ENCODE peak calls at places on chromosomes 16 and 17, in seven cellular contexts. X, R, A, W, K, F and Z are unnamed samples.

GRCh38 chr17:19335951-19336631 is 26.4 kb downstream of the B9D1 start:
- DNase-seq in X (no peak), R (no peak), A (peak; percentile 40), W (no peak), K (no peak), F (no peak), Z (no peak)

GRCh38 chr16:57994778-57995177 is 5.7 kb downstream of the ZNF319 start:
- DNase-seq in X (no peak), R (peak; percentile 25), A (peak; percentile 59), W (peak; percentile 49), K (peak; percentile 68), F (no peak), Z (peak; percentile 74)

GRCh38 chr16:81595676-81596292 is 151.2 kb downstream of the CMIP start:
- DNase-seq in X (no peak), R (no peak), A (no peak), W (peak; percentile 87), K (peak; percentile 97), F (no peak), Z (no peak)

GRCh38 chr16:35174006-35174405 is 1714.6 kb downstream of the TP53TG3F start:
- DNase-seq in X (no peak), R (no peak), A (peak; percentile 5), W (no peak), K (no peak), F (no peak), Z (no peak)

GRCh38 chr16:380837-381787 is 666 bp downstream of the PGAP6 start:
- DNase-seq in X (no peak), R (peak; percentile 10), A (no peak), W (peak; percentile 40), K (peak; percentile 36), F (no peak), Z (no peak)

GRCh38 chr17:29611351-29612093 is 11.2 kb downstream of the CORO6 start:
- DNase-seq in X (no peak), R (no peak), A (no peak), W (no peak), K (no peak), F (no peak), Z (no peak)

GRCh38 chr17:48023408-48024148 is 14.0 kb downstream of the COPZ2 start:
- DNase-seq in X (no peak), R (peak; percentile 32), A (peak; percentile 98), W (peak; percentile 69), K (peak; percentile 62), F (peak; percentile 69), Z (peak; percentile 83)

GRCh38 chr17:74737299-74738050 is 419 bp downstream of the RAB37 start:
- DNase-seq in X (no peak), R (no peak), A (peak; percentile 93), W (peak; percentile 57), K (no peak), F (no peak), Z (peak; percentile 96)

GRCh38 chr17:76478730-76479514 is 11.5 kb downstream of the AANAT start:
- DNase-seq in X (no peak), R (no peak), A (no peak), W (no peak), K (no peak), F (no peak), Z (no peak)

GRCh38 chr17:4949321-4950074 is 1.2 kb upstream of the PFN1 start:
- DNase-seq in X (peak; percentile 87), R (peak; percentile 76), A (peak; percentile 84), W (peak; percentile 91), K (peak; percentile 95), F (no peak), Z (peak; percentile 90)

GRCh38 chr17:2405247-2405926 is 4.5 kb upstream of the MNT start:
- DNase-seq in X (no peak), R (peak; percentile 94), A (no peak), W (peak; percentile 95), K (peak; percentile 92), F (no peak), Z (no peak)

GRCh38 chr16:49148410-49148809 is 133.2 kb downstream of the CBLN1 start:
- DNase-seq in X (no peak), R (no peak), A (no peak), W (no peak), K (no peak), F (no peak), Z (peak; percentile 10)

GRCh38 chr16:50368410-50369132 is at the start of gene BRD7:
- DNase-seq in X (peak; percentile 74), R (peak; percentile 37), A (peak; percentile 74), W (peak; percentile 53), K (peak; percentile 68), F (no peak), Z (peak; percentile 73)

GRCh38 chr16:51151435-51151950 is 423 bp upstream of the SALL1 start:
- DNase-seq in X (peak; percentile 92), R (peak; percentile 70), A (peak; percentile 88), W (peak; percentile 93), K (no peak), F (no peak), Z (peak; percentile 96)

GRCh38 chr16:24729967-24730815 is 740 bp downstream of the TNRC6A start:
- DNase-seq in X (peak; percentile 20), R (peak; percentile 18), A (no peak), W (peak; percentile 49), K (peak; percentile 34), F (no peak), Z (peak; percentile 38)

GRCh38 chr17:31388770-31389672 is 2.5 kb upstream of the RAB11FIP4 start:
- DNase-seq in X (no peak), R (no peak), A (peak; percentile 83), W (peak; percentile 30), K (peak; percentile 27), F (no peak), Z (peak; percentile 45)

GRCh38 chr17:18921485-18921884 is 30.5 kb upstream of the SLC5A10 start:
- DNase-seq in X (no peak), R (no peak), A (no peak), W (no peak), K (no peak), F (no peak), Z (no peak)

GRCh38 chr17:17413821-17414220 is 63.0 kb upstream of the MED9 start:
- DNase-seq in X (no peak), R (no peak), A (no peak), W (no peak), K (peak; percentile 71), F (no peak), Z (no peak)

GRCh38 chr17:53626286-53626685 is 196.4 kb upstream of the KIF2B start:
- DNase-seq in X (no peak), R (peak; percentile 67), A (no peak), W (peak; percentile 72), K (peak; percentile 6), F (no peak), Z (peak; percentile 78)

DNA sequence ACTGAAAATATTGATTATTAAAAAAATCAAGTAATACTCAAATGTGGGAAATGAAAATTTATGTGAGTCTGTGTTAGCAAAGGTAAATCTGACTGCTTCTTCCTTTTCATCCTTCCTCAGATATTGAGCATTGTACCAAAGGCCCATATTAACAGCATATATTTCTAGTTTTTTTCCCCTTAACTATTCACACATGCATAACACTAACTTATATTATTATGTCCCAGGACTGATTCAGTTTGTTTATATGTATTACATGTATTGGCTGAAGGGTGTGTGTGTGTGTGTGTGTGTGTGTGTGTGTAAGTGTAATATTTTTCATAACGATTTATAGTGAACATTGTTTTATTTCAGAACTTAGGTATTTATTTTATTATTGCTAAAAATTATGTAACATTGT is 74.2 kb downstream of the BCAS3 start:
- DNase-seq in X (no peak), R (no peak), A (no peak), W (no peak), K (no peak), F (no peak), Z (no peak)
- H2BK120ac ChIP-seq in X (no peak overlapping the region), R (no peak overlapping the region), A (no peak overlapping the region), W (no peak overlapping the region), K (no peak overlapping the region), F (no peak overlapping the region), Z (no peak overlapping the region)

GRCh38 chr16:84834403-84834772 is 14.6 kb downstream of the CRISPLD2 start:
- DNase-seq in X (no peak), R (no peak), A (no peak), W (no peak), K (peak; percentile 62), F (no peak), Z (no peak)

GRCh38 chr16:84839054-84839453 is 19.3 kb downstream of the CRISPLD2 start:
- DNase-seq in X (no peak), R (peak; percentile 80), A (no peak), W (peak; percentile 73), K (no peak), F (no peak), Z (no peak)

GRCh38 chr16:84838383-84838948 is 18.7 kb downstream of the CRISPLD2 start:
- DNase-seq in X (no peak), R (no peak), A (no peak), W (no peak), K (no peak), F (no peak), Z (no peak)

GRCh38 chr16:84836234-84836647 is 16.5 kb downstream of the CRISPLD2 start:
- DNase-seq in X (peak; percentile 51), R (peak; percentile 100), A (peak; percentile 78), W (peak; percentile 99), K (no peak), F (peak; percentile 38), Z (peak; percentile 90)

DNA sequence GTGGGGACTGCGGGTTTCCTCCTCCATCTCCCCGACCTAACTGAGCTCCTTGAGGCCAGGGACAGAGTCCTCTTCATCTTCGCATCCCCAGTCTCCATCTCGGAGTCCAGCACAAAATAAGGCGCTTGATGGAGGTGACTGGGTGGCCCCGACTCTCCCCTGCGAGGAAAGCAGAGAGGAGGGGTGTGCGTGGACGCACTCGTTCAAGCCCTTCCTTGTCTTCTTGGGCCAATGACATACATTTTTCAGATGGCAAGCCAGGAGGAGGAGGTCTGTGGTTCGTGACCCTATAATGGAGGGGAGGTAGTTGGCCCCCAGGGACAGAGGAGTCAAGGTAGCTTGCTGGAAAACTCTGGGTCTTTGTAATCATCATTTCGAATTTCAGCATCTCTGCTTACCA is 17.2 kb downstream of the CRISPLD2 start:
- DNase-seq in X (no peak), R (no peak), A (no peak), W (no peak), K (no peak), F (no peak), Z (no peak)
- H4K8ac ChIP-seq in X (no peak overlapping the region), R (peak overlapping the region; percentile 67), A (no peak overlapping the region), W (no peak overlapping the region), K (no peak overlapping the region), F (no peak overlapping the region), Z (no peak overlapping the region)

GRCh38 chr17:42493324-42493723 is 34.6 kb downstream of the ATP6V0A1 start:
- DNase-seq in X (no peak), R (no peak), A (no peak), W (no peak), K (no peak), F (no peak), Z (no peak)
- H3K23ac ChIP-seq in X (no peak overlapping the region), R (no peak overlapping the region), A (no peak overlapping the region), W (no peak overlapping the region), K (no peak overlapping the region), F (no peak overlapping the region), Z (no peak overlapping the region)

GRCh38 chr16:67900156-67900555 is 7.1 kb downstream of the PSKH1 start:
- DNase-seq in X (no peak), R (no peak), A (no peak), W (no peak), K (no peak), F (no peak), Z (no peak)

GRCh38 chr16:67901734-67902133 is 8.7 kb downstream of the PSKH1 start:
- DNase-seq in X (no peak), R (no peak), A (no peak), W (no peak), K (no peak), F (no peak), Z (no peak)

GRCh38 chr16:67892899-67893790 is at the start of gene PSKH1:
- DNase-seq in X (peak; percentile 93), R (peak; percentile 91), A (peak; percentile 98), W (peak; percentile 95), K (peak; percentile 96), F (peak; percentile 90), Z (peak; percentile 99)

GRCh38 chr16:67893791-67894399 is 841 bp downstream of the PSKH1 start:
- DNase-seq in X (no peak), R (no peak), A (no peak), W (no peak), K (no peak), F (no peak), Z (no peak)

GRCh38 chr16:67897231-67897630 is 4.2 kb downstream of the PSKH1 start:
- DNase-seq in X (no peak), R (peak; percentile 47), A (no peak), W (peak; percentile 55), K (no peak), F (no peak), Z (no peak)
- H2BK120ac ChIP-seq in X (no peak overlapping the region), R (no peak overlapping the region), A (no peak overlapping the region), W (no peak overlapping the region), K (no peak overlapping the region), F (no peak overlapping the region), Z (no peak overlapping the region)